ENCODE peak calls at places on chromosomes 6 and 20, in seven cellular contexts. R, I, P, H, W, A and T are unnamed samples. For H3K4me1, the result is how much of the 10 kb centered on the place peaks cover.

GRCh38 chr20:48601798-48602197 is 226.0 kb downstream of the PREX1 start:
- DNase-seq in R (no peak), I (no peak), P (no peak), H (peak), W (no peak), A (no peak), T (no peak)

GRCh38 chr6:90295854-90296345 is 743 bp downstream of the BACH2 start:
- DNase-seq in R (peak), I (peak), P (peak), H (peak), W (peak), A (peak), T (peak)

GRCh38 chr6:18997375-18997826 is 610.3 kb downstream of the RNF144B start:
- DNase-seq in R (no peak), I (no peak), P (no peak), H (no peak), W (no peak), A (no peak), T (no peak)

GRCh38 chr6:82248233-82248735 is 740 bp upstream of the IBTK start:
- DNase-seq in R (peak), I (no peak), P (no peak), H (no peak), W (no peak), A (no peak), T (no peak)

GRCh38 chr6:124535746-124536145 is 426.5 kb upstream of the RNF217 start:
- DNase-seq in R (no peak), I (no peak), P (no peak), H (no peak), W (no peak), A (no peak), T (peak)

GRCh38 chr6:6736753-6737654 is 148.5 kb downstream of the LY86 start:
- DNase-seq in R (no peak), I (peak), P (peak), H (peak), W (peak), A (peak), T (peak)

GRCh38 chr6:153231048-153231635 is 100.1 kb upstream of the RGS17 start:
- DNase-seq in R (peak), I (no peak), P (peak), H (peak), W (peak), A (no peak), T (peak)

GRCh38 chr6:52931351-52931750 is 21.9 kb upstream of the GSTA3 start:
- DNase-seq in R (no peak), I (no peak), P (no peak), H (no peak), W (no peak), A (no peak), T (no peak)

GRCh38 chr20:44241796-44242195 is 5.3 kb upstream of the GDAP1L1 start:
- DNase-seq in R (no peak), I (no peak), P (no peak), H (no peak), W (no peak), A (no peak), T (no peak)

GRCh38 chr6:95094751-95095150 is 482.6 kb upstream of the MANEA start:
- DNase-seq in R (no peak), I (no peak), P (no peak), H (no peak), W (no peak), A (no peak), T (no peak)
- H3K4me3 ChIP-seq in R (peak), I (no peak), P (no peak), H (no peak), W (no peak), A (no peak), T (no peak)

DNA sequence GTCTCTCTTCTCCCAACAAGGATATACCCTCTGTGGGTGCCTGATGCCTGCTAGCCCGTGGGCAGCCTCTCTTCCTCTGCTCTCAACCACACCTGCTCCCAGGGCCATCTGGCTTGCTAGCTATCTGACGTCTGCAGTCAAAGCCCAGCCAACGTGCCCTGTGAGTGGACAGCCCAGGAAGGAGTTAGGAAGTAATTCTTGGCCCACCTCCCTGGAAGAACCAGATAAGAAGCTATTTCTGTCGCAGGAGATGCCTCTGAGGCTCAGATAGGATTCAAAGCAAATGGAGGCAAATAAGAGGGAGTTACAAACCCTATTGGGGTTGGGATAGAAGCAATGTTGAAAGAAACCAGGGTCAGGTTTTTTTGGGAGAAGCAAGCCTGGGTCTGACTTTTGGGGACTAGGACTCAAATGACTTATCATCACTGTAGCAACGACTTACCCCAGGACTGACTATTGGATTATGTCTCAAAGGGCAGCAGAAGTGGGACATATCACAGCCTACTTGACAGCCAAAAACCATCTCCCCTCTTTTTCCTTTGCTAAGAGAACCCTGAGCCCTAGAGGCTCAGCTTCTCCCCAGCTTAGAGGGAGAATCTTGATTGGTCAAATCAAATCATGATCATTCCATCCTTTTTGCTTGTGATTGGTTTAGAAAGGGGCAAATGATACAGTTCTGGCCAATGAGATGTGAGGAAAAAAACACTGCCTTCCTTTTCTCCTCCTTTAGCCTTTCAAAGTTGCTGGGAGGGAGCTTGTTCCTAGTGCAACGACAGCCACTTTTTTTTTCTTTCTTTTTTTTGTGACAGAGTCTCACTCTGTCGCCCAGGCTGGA is 18.0 kb upstream of the CDK5RAP1 start:
- DNase-seq in R (no peak), I (peak), P (peak), H (peak), W (no peak), A (peak), T (peak)
- H3K4me1 ChIP-seq in R (under half), I (under half), P (half or more), H (half or more), W (under half), A (under half), T (under half)

DNA sequence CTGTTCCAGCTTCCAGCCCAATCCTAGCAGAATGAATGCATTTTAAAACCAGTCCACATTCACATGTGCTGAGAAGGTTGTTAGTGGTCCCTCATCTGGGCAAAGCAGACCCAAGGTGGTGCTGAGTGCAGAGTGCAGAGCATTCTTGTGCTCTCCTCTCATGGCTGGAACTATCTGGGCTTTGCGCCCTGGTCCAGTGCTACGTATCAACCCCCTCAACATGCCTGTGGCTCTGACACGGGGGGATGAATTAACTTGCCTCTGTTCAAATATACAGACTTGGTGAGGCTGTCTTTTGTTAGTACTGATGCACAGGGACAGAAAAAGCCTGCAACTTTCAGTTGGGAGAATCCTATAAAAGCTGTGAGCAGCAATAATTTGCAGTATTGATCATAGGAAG is 42.5 kb downstream of the PANK2 start:
- DNase-seq in R (no peak), I (no peak), P (no peak), H (no peak), W (no peak), A (peak), T (no peak)
- H3K27ac ChIP-seq in R (no peak), I (peak), P (peak), H (no peak), W (no peak), A (peak), T (no peak)

GRCh38 chr20:22453244-22454080 is 130.9 kb downstream of the FOXA2 start:
- DNase-seq in R (no peak), I (no peak), P (no peak), H (no peak), W (no peak), A (no peak), T (no peak)
- H3K4me3 ChIP-seq in R (no peak), I (no peak), P (no peak), H (no peak), W (no peak), A (no peak), T (no peak)

DNA sequence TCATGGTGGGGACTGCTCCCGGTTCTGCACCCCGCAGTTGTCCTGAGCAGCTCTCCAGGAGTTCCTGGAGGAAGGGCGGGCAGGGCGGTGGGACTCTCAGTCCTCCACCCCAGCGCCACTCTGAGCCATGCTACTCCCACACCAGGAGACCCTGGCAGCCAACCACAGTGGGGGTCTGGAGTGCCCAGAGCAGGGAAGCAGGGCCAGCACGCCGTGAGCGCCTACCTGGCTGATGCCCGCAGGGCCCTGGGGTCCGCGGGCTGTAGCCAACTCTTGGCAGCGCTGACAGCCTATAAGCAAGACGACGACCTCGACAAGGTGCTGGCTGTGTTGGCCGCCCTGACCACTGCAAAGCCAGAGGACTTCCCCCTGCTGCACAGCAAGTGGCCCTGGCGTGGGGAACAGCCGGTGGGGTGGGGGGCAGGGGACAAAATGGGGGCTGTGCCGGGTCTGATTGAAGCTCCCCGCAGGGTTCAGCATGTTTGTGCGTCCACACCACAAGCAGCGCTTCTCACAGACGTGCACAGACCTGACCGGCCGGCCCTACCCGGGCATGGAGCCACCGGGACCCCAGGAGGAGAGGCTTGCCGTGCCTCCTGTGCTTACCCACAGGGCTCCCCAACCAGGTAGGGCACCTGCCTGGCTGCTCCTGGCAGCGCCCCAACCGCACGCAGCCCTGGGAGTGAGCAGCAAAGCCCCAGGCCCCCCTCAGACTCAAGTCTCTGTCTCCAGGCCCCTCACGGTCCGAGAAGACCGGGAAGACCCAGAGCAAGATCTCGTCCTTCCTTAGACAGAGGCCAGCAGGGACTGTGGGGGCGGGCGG is 1.6 kb upstream of the TNFRSF6B start:
- DNase-seq in R (peak), I (no peak), P (no peak), H (peak), W (no peak), A (no peak), T (no peak)
- H3K4me1 ChIP-seq in R (under half), I (under half), P (half or more), H (under half), W (half or more), A (under half), T (under half)

DNA sequence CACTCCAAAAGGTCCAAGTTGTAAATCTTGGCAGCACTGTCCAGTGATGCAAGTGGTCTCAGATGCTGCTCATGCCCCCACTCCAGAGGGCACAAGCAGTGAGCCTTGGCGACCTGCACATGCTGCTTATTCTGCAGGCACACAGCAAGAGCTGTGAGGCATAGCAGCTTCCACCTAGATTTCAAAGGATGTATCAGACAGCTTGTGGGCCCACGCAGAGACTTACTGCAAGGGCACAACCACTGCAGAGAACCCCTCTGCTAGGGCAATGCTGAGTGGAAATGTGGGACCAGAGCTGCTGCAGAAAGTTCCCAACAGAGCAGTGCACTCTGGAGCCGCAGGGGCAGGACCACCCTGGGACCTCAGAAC is 26.4 kb downstream of the SDHAF4 start:
- DNase-seq in R (no peak), I (no peak), P (no peak), H (no peak), W (no peak), A (no peak), T (no peak)
- H3K27ac ChIP-seq in R (no peak), I (no peak), P (no peak), H (no peak), W (no peak), A (no peak), T (no peak)

DNA sequence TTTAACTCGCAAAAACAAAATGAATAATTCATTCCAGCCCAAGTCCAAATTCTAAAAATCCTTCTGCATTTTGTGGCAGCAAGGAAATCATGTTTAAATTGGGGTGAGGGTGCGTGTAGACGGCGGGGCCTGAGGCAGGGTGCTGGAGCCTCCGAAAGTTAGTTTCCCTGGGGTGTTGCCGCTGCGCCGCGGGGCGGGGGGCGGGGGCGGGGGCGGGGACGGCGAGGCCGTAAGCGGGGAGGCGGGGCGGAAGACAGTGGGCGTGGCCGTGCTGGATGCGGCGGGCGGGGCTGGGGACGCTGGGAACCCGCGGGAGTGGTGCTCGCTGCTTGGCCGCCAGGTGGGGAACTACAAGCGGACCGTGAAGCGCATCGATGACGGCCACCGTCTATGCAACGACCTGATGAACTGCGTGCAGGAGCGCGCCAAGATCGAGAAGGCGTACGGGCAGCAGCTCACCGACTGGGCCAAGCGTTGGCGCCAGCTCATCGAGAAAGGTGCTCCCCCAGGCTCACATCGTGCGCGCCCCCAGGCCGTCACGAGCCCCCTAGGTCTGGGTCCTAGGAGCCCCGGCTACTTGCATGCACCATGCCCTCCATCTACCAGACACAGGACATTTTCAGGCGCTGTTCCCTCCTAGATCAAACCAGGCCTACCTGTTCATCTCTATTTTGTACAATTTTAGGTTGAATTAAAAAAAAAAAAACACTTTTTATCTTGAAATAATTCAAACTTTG is 29.0 kb downstream of the SPDEF start:
- DNase-seq in R (peak), I (peak), P (peak), H (peak), W (peak), A (peak), T (peak)
- H3K4me3 ChIP-seq in R (peak), I (peak), P (peak), H (peak), W (peak), A (peak), T (no peak)

GRCh38 chr6:116099036-116099435 is 1.6 kb upstream of the NT5DC1 start:
- DNase-seq in R (no peak), I (no peak), P (no peak), H (no peak), W (no peak), A (no peak), T (no peak)

GRCh38 chr6:116102856-116103255 is 2.2 kb downstream of the NT5DC1 start:
- DNase-seq in R (no peak), I (no peak), P (no peak), H (no peak), W (no peak), A (no peak), T (no peak)

GRCh38 chr6:116100419-116101297 is at the start of gene NT5DC1:
- DNase-seq in R (peak), I (peak), P (peak), H (peak), W (peak), A (peak), T (peak)

GRCh38 chr6:116101790-116102189 is 1.1 kb downstream of the NT5DC1 start:
- DNase-seq in R (no peak), I (no peak), P (no peak), H (no peak), W (no peak), A (no peak), T (no peak)

DNA sequence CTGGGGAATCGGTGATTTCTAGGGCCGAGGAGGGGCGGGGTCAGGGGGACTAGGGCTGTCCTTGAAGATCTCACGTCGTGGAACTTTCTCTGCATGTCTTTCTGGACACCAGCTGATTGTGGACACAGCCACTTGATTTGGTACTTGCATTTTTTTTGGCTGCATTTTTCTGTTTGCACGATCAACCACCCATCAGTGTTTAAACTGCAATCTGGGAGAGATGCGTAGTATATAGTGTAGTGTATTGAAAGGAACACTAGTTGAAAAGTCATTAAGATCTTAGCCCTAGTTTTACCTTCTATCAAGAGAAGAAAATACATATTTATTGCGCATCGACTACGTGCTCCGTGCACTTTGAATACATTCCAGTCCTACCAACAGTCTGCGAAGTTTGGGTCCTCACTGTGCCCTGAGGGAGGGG is 655 bp downstream of the NT5DC1 start:
- DNase-seq in R (no peak), I (peak), P (peak), H (no peak), W (peak), A (no peak), T (no peak)
- H3K4me1 ChIP-seq in R (under half), I (under half), P (under half), H (half or more), W (under half), A (under half), T (under half)